ENCODE peak calls at places on chromosomes 12 and 14, in six cellular contexts. U is gastrocnemius medialis, L is A549, M is tibial nerve, B is IMR-90, A is HepG2. V is an unnamed sample.

GRCh38 chr14:57560681-57561080 is 67.0 kb upstream of the CCDC198 start:
- DNase-seq in B (no peak), A (no peak), M (no peak), U (no peak), L (no peak), V (no peak)

GRCh38 chr14:39033371-39033770 is 69.7 kb downstream of the SEC23A start:
- DNase-seq in M (no peak), A (no peak), U (no peak), B (peak), L (no peak), V (no peak)

GRCh38 chr14:104868060-104868740 is 3.1 kb downstream of the CEP170B start:
- DNase-seq in L (no peak), A (no peak), M (no peak), B (no peak), U (no peak), V (no peak)

GRCh38 chr14:92653162-92653651 is 95.2 kb downstream of the LGMN start:
- DNase-seq in M (no peak), B (no peak), L (no peak), U (no peak), A (no peak), V (no peak)

GRCh38 chr14:105890474-105891220 is 364.3 kb downstream of the TMEM121 start:
- DNase-seq in U (no peak), L (no peak), M (no peak), B (no peak), A (no peak), V (no peak)

GRCh38 chr12:88432536-88433462 is 147.5 kb downstream of the KITLG start:
- DNase-seq in M (peak), A (no peak), U (no peak), L (no peak), B (peak), V (no peak)

GRCh38 chr14:56310643-56311042 is 192.4 kb downstream of the PELI2 start:
- DNase-seq in L (no peak), A (no peak), M (no peak), U (no peak), B (peak), V (no peak)

GRCh38 chr14:92846162-92846897 is 52.2 kb downstream of the GOLGA5 start:
- DNase-seq in M (no peak), U (no peak), B (peak), L (peak), A (no peak), V (no peak)

GRCh38 chr12:124543052-124543590 is 24.3 kb downstream of the NCOR2 start:
- DNase-seq in L (peak), M (no peak), B (no peak), A (no peak), U (no peak), V (no peak)

GRCh38 chr14:33958616-33959226 is 7.8 kb upstream of the EGLN3 start:
- DNase-seq in A (no peak), U (no peak), B (no peak), L (no peak), M (no peak), V (no peak)

GRCh38 chr14:68580676-68581075 is 212.2 kb downstream of the ZFP36L1 start:
- DNase-seq in M (no peak), L (no peak), A (no peak), U (no peak), B (no peak), V (no peak)

GRCh38 chr14:75871181-75871880 is 110.5 kb downstream of the TGFB3 start:
- DNase-seq in M (no peak), L (no peak), U (no peak), B (peak), A (no peak), V (no peak)

GRCh38 chr14:81940636-81941035 is 407.0 kb upstream of the SEL1L start:
- DNase-seq in L (no peak), A (no peak), U (no peak), M (no peak), B (no peak), V (no peak)

GRCh38 chr14:67653651-67654280 is 20.7 kb downstream of the VTI1B start:
- DNase-seq in A (no peak), B (peak), M (no peak), U (no peak), L (no peak), V (no peak)

GRCh38 chr12:19760611-19761010 is 321.3 kb downstream of the AEBP2 start:
- DNase-seq in L (no peak), B (no peak), M (no peak), A (no peak), U (no peak), V (no peak)

GRCh38 chr12:90152897-90153624 is 444.4 kb upstream of the ATP2B1 start:
- DNase-seq in M (no peak), A (no peak), B (no peak), L (no peak), U (no peak), V (no peak)

GRCh38 chr12:131365821-131366260 is 345.0 kb upstream of the SFSWAP start:
- DNase-seq in L (no peak), M (no peak), B (no peak), A (no peak), U (no peak), V (no peak)

GRCh38 chr12:43331935-43332334 is 220.1 kb downstream of the ADAMTS20 start:
- DNase-seq in B (no peak), L (no peak), A (no peak), M (no peak), U (no peak), V (no peak)

GRCh38 chr12:67669925-67670631 is 21.5 kb downstream of the DYRK2 start:
- DNase-seq in L (no peak), M (no peak), B (no peak), U (no peak), A (no peak), V (no peak)

GRCh38 chr12:16605666-16606116 is 271 bp downstream of the LMO3 start:
- DNase-seq in U (no peak), A (peak), M (no peak), B (peak), L (no peak), V (no peak)

GRCh38 chr14:29584992-29585391 is 342.7 kb downstream of the PRKD1 start:
- DNase-seq in A (peak), M (peak), L (peak), U (no peak), B (peak), V (no peak)

GRCh38 chr12:53754196-53754595 is 2.4 kb upstream of the CISTR start:
- DNase-seq in U (no peak), M (no peak), L (no peak), B (no peak), A (no peak), V (no peak)

GRCh38 chr12:101552277-101552676 is 42.5 kb upstream of the MYBPC1 start:
- DNase-seq in U (peak), L (peak), A (no peak), M (no peak), B (peak), V (no peak)

GRCh38 chr12:43861847-43862150 is 25.9 kb downstream of the TMEM117 start:
- DNase-seq in L (no peak), A (no peak), U (no peak), M (no peak), B (no peak), V (no peak)

GRCh38 chr14:77359626-77360025 is 17.3 kb downstream of the TMED8 start:
- DNase-seq in B (no peak), M (no peak), L (no peak), A (no peak), U (no peak), V (no peak)

GRCh38 chr12:27161458-27162228 is 79.3 kb upstream of the C12orf71 start:
- DNase-seq in A (no peak), U (no peak), L (peak), M (no peak), B (no peak), V (no peak)

GRCh38 chr14:51825926-51826325 is 34.5 kb upstream of the GNG2 start:
- DNase-seq in M (no peak), U (no peak), A (no peak), B (no peak), L (no peak), V (no peak)

GRCh38 chr12:25557830-25558436 is 4.8 kb upstream of the LMNTD1 start:
- DNase-seq in L (peak), A (peak), B (peak), U (no peak), M (peak), V (no peak)

GRCh38 chr12:54459355-54459754 is 14.0 kb downstream of the GTSF1 start:
- DNase-seq in A (no peak), B (no peak), L (no peak), U (no peak), M (no peak), V (no peak)

GRCh38 chr14:58639842-58640484 is 2.2 kb downstream of the DACT1 start:
- DNase-seq in U (no peak), M (peak), L (peak), A (peak), B (peak), V (peak)

GRCh38 chr12:92136021-92136735 is 9.5 kb downstream of the BTG1 start:
- DNase-seq in B (no peak), U (no peak), A (no peak), M (no peak), L (no peak), V (no peak)

GRCh38 chr14:44763356-44763755 is 198.4 kb downstream of the KLHL28 start:
- DNase-seq in U (no peak), L (no peak), A (no peak), B (peak), M (no peak), V (no peak)

GRCh38 chr12:70157099-70157498 is 86.1 kb upstream of the CNOT2 start:
- DNase-seq in U (no peak), B (no peak), L (no peak), A (no peak), M (no peak), V (no peak)

GRCh38 chr14:50762001-50762930 is 68.7 kb downstream of the NIN start:
- DNase-seq in L (no peak), A (no peak), U (no peak), B (peak), M (no peak), V (no peak)

GRCh38 chr12:1318327-1319031 is 275.9 kb downstream of the FBXL14 start:
- DNase-seq in U (no peak), B (peak), A (no peak), M (no peak), L (no peak), V (no peak)

GRCh38 chr12:18345021-18345735 is 83.9 kb downstream of the PIK3C2G start:
- DNase-seq in L (no peak), B (no peak), U (no peak), A (no peak), M (no peak), V (no peak)

GRCh38 chr12:54879132-54879531 is 24.8 kb downstream of the MUCL1 start:
- DNase-seq in M (no peak), B (peak), L (no peak), U (no peak), A (no peak), V (no peak)

GRCh38 chr12:15152456-15152855 is 68.8 kb downstream of the RERG start:
- DNase-seq in L (peak), M (no peak), U (no peak), A (no peak), B (no peak), V (no peak)

GRCh38 chr12:31362759-31363415 is 36.9 kb upstream of the SINHCAF start:
- DNase-seq in A (peak), M (peak), L (peak), B (no peak), U (no peak), V (no peak)

DNA sequence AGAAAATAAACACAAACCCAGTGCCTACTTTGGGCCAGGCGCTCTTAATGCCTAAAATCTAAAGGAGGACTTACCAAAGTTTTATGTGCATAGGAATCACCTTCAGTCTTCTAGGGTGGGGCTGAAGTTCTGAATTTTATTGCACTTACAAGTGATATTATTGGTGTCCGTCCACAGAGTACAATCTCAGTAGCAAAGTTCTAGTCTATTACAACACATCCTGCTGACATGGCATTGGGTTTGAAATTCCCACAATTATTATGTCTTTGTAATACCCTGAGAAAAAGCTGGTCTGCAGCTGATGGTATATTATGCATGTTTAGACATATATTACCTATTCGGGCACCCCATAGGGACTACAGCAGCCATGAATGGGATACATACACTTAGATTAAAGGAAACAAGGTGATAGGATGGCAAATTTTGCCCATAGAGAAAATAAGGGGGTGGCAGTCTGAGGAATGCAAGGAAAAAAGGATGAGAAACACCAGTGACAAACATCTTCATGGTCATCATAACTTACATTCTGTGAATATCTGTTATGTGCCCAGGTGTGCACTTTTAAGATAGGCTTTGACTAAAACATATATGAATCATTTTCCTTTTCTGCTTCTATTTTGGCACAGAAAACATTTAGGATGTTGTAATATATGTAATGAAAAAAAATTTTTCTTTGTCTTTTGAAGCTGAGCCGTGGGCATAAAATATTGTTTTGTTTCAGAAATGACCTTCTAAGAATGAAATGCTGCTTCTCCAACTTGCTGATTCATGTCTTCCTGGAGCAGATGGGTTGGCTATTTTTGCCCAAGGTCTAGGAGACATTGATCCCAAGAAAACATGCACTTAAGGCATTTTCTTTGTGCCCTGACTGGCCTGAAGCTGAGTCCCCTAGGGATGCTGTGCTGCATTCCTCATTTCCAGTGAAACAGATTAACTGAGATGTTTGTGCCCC is 27.2 kb upstream of the ALG10 start:
- DNase-seq in M (no peak), L (no peak), U (no peak), B (no peak), A (no peak), V (no peak)
- H3K27ac ChIP-seq in M (no peak), L (no peak), U (no peak), B (no peak), A (no peak), V (no peak)

GRCh38 chr12:21940972-21941521 is at the start of gene ABCC9:
- DNase-seq in A (no peak), M (peak), B (peak), L (no peak), U (peak), V (peak)

GRCh38 chr12:21939435-21939834 is 1.8 kb downstream of the ABCC9 start:
- DNase-seq in B (no peak), M (no peak), U (no peak), A (no peak), L (no peak), V (no peak)

GRCh38 chr12:21940549-21940948 is 677 bp downstream of the ABCC9 start:
- DNase-seq in U (no peak), M (no peak), B (no peak), A (no peak), L (no peak), V (no peak)

GRCh38 chr12:21942377-21942703 is 1.1 kb upstream of the ABCC9 start:
- DNase-seq in U (no peak), A (no peak), L (no peak), M (no peak), B (no peak), V (no peak)

DNA sequence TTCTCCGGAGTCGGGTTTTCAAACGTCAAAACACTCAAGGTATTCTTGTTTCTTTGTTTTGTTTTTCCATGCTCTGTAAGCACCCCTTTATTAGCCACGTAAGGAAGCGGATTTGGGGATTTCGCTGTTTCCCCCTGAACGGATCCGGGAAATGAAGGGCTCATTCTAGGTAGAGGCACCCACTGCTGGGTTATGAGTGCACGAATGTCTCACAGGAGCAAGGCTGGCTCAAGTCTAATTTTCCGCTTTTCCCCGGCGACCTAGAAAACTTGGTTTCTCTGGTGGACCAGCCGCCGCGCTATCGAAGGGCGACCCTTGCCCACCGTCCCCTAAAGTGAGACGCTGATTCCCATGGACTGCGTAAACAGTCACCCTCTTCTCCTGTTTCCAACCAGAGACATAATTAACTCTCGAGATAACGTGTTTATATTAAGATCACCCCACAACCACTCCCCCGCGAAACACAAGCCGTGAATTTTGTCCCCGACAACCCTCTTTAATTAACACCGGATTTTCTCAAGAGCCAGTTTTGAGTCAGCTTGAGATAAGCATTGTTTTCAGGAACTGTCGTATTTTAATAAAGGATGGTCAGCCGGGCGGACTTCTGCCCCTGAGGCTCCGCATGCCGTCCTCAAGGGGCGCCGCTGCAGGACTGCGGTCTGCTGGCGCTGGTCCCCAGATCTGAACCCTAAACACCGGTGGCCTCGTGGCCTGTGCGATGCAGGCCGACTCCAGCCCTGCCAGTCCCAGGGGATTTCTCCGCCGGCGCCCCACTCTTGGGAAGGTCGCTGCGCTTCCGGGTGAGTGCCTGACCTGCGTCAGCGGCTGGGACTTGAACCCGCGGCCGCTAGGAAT is 523 bp upstream of the ABCC9 start:
- DNase-seq in B (peak), M (peak), L (no peak), A (no peak), U (peak), V (no peak)
- TF ChIP-seq CTCF in B (peak), M (no peak), L (no peak), A (peak), U (peak), V (peak)

GRCh38 chr12:8034802-8035201 is 2.3 kb downstream of the FOXJ2 start:
- DNase-seq in A (no peak), U (no peak), M (no peak), L (no peak), B (no peak), V (no peak)

GRCh38 chr12:8030189-8030588 is 2.3 kb upstream of the FOXJ2 start:
- DNase-seq in B (no peak), L (no peak), A (no peak), U (no peak), M (no peak), V (no peak)

GRCh38 chr12:8033153-8034044 is 883 bp downstream of the FOXJ2 start:
- DNase-seq in B (peak), M (peak), U (peak), A (no peak), L (peak), V (no peak)

GRCh38 chr12:8031872-8032241 is 659 bp upstream of the FOXJ2 start:
- DNase-seq in A (no peak), M (no peak), B (no peak), L (no peak), U (no peak), V (no peak)

GRCh38 chr12:8032242-8033152 is at the start of gene FOXJ2:
- DNase-seq in B (peak), M (peak), A (peak), U (peak), L (peak), V (no peak)
- TF ChIP-seq POLR2A in B (peak), M (peak), A (peak), U (peak), L (peak), V (peak)

GRCh38 chr14:20501346-20501745 is 4.0 kb upstream of the RNASE10 start:
- DNase-seq in M (no peak), A (no peak), U (no peak), B (peak), L (peak), V (no peak)
- H3K27ac ChIP-seq in M (no peak), A (no peak), U (no peak), B (no peak), L (no peak), V (no peak)

GRCh38 chr12:66548338-66549049 is 130.4 kb downstream of the GRIP1 start:
- DNase-seq in U (no peak), B (no peak), L (no peak), A (no peak), M (no peak), V (no peak)
- TF ChIP-seq CTCF in U (no peak), B (no peak), L (no peak), A (no peak), M (no peak), V (no peak)

GRCh38 chr12:6685814-6686213 is 3.4 kb downstream of the ZNF384 start:
- DNase-seq in U (no peak), B (no peak), M (no peak), L (no peak), A (no peak), V (no peak)

GRCh38 chr12:6691473-6691872 is 2.3 kb upstream of the ZNF384 start:
- DNase-seq in A (no peak), M (no peak), L (no peak), U (no peak), B (peak), V (no peak)

GRCh38 chr12:6688543-6688999 is 604 bp downstream of the ZNF384 start:
- DNase-seq in B (peak), L (no peak), U (no peak), A (no peak), M (peak), V (no peak)

GRCh38 chr12:6692888-6693287 is 3.7 kb upstream of the ZNF384 start:
- DNase-seq in A (no peak), B (no peak), L (no peak), M (no peak), U (no peak), V (no peak)

GRCh38 chr12:6689000-6689882 is at the start of gene ZNF384:
- DNase-seq in A (peak), L (peak), B (peak), M (peak), U (peak), V (peak)
- TF ChIP-seq POLR2A in A (peak), L (peak), B (peak), M (no peak), U (peak), V (no peak)

GRCh38 chr12:109261087-109261486 is 48.0 kb downstream of the FOXN4 start:
- DNase-seq in B (no peak), A (no peak), U (no peak), L (no peak), M (no peak), V (no peak)
- H3K27ac ChIP-seq in B (no peak), A (no peak), U (no peak), L (no peak), M (no peak), V (no peak)